ENCODE peak calls at places on chromosomes 3 and 15, in eight cellular contexts. U, G, H, V, M, C, X and R are unnamed samples.

GRCh38 chr15:32704343-32705076 is 13.3 kb upstream of the GREM1 start:
- DNase-seq in U (no peak), G (no peak), H (peak), V (no peak), M (peak), C (no peak), X (no peak), R (no peak)

GRCh38 chr3:11556851-11557644 is 86.7 kb downstream of the VGLL4 start:
- DNase-seq in U (peak), G (peak), H (peak), V (no peak), M (peak), C (no peak), X (no peak), R (no peak)

GRCh38 chr15:31256385-31257265 is 70.0 kb upstream of the KLF13 start:
- DNase-seq in U (no peak), G (no peak), H (no peak), V (no peak), M (no peak), C (no peak), X (no peak), R (no peak)

GRCh38 chr15:54083501-54083900 is 105.3 kb downstream of the UNC13C start:
- DNase-seq in U (no peak), G (no peak), H (no peak), V (no peak), M (no peak), C (no peak), X (no peak), R (no peak)

GRCh38 chr15:51366911-51367310 is 25.5 kb downstream of the GLDN start:
- DNase-seq in U (no peak), G (peak), H (peak), V (no peak), M (peak), C (no peak), X (no peak), R (no peak)

GRCh38 chr15:71784719-71785118 is 25.6 kb upstream of the NR2E3 start:
- DNase-seq in U (no peak), G (no peak), H (no peak), V (no peak), M (no peak), C (no peak), X (no peak), R (no peak)

GRCh38 chr15:70344666-70345065 is 246.9 kb upstream of the TLE3 start:
- DNase-seq in U (no peak), G (no peak), H (no peak), V (peak), M (no peak), C (no peak), X (no peak), R (peak)

GRCh38 chr3:170078620-170079281 is 41.0 kb downstream of the GPR160 start:
- DNase-seq in U (no peak), G (no peak), H (no peak), V (no peak), M (no peak), C (no peak), X (no peak), R (no peak)

GRCh38 chr3:56042326-56042951 is 425.8 kb downstream of the ERC2 start:
- DNase-seq in U (no peak), G (peak), H (peak), V (no peak), M (peak), C (no peak), X (no peak), R (no peak)

GRCh38 chr3:149806171-149806778 is 6.7 kb upstream of the RNF13 start:
- DNase-seq in U (no peak), G (no peak), H (no peak), V (no peak), M (no peak), C (no peak), X (no peak), R (no peak)

GRCh38 chr15:66480267-66480666 is 17.3 kb downstream of the SNAPC5 start:
- DNase-seq in U (no peak), G (no peak), H (no peak), V (no peak), M (no peak), C (no peak), X (no peak), R (no peak)

GRCh38 chr15:96347181-96348111 is 16.9 kb downstream of the NR2F2 start:
- DNase-seq in U (no peak), G (no peak), H (peak), V (no peak), M (peak), C (no peak), X (no peak), R (no peak)

GRCh38 chr15:98873441-98874218 is 134.0 kb downstream of the PGPEP1L start:
- DNase-seq in U (peak), G (no peak), H (peak), V (no peak), M (peak), C (no peak), X (peak), R (no peak)

GRCh38 chr15:63340878-63341277 is 40.8 kb downstream of the CA12 start:
- DNase-seq in U (no peak), G (no peak), H (no peak), V (no peak), M (no peak), C (no peak), X (no peak), R (no peak)

GRCh38 chr3:150727653-150728502 is 24.2 kb upstream of the ERICH6 start:
- DNase-seq in U (no peak), G (no peak), H (no peak), V (no peak), M (no peak), C (no peak), X (no peak), R (no peak)

GRCh38 chr3:31124368-31124767 is 229.9 kb upstream of the GADL1 start:
- DNase-seq in U (no peak), G (no peak), H (no peak), V (no peak), M (no peak), C (no peak), X (no peak), R (no peak)

GRCh38 chr15:42035362-42035761 is 14.5 kb upstream of the PLA2G4E start:
- DNase-seq in U (no peak), G (no peak), H (peak), V (no peak), M (peak), C (no peak), X (no peak), R (no peak)

GRCh38 chr3:129173725-129174124 is 10.0 kb downstream of the CNBP start:
- DNase-seq in U (no peak), G (no peak), H (no peak), V (no peak), M (no peak), C (no peak), X (no peak), R (no peak)

GRCh38 chr3:192570315-192570714 is 157.0 kb downstream of the FGF12 start:
- DNase-seq in U (no peak), G (no peak), H (no peak), V (no peak), M (no peak), C (no peak), X (no peak), R (no peak)

GRCh38 chr3:74233091-74233490 is 381.4 kb downstream of the CNTN3 start:
- DNase-seq in U (no peak), G (no peak), H (no peak), V (no peak), M (no peak), C (no peak), X (no peak), R (no peak)

GRCh38 chr3:127441764-127442163 is 148.8 kb downstream of the TPRA1 start:
- DNase-seq in U (no peak), G (no peak), H (no peak), V (no peak), M (no peak), C (no peak), X (no peak), R (no peak)

GRCh38 chr3:102189564-102190339 is 245.1 kb upstream of the ZPLD1 start:
- DNase-seq in U (peak), G (no peak), H (no peak), V (no peak), M (no peak), C (no peak), X (no peak), R (no peak)

GRCh38 chr3:184145120-184145524 is 10.0 kb downstream of the EIF2B5 start:
- DNase-seq in U (peak), G (no peak), H (peak), V (peak), M (peak), C (no peak), X (peak), R (no peak)

GRCh38 chr15:52759969-52760368 is 30.2 kb downstream of the ONECUT1 start:
- DNase-seq in U (no peak), G (no peak), H (no peak), V (no peak), M (no peak), C (no peak), X (no peak), R (no peak)

GRCh38 chr3:114439279-114439678 is 145.5 kb downstream of the TIGIT start:
- DNase-seq in U (no peak), G (peak), H (no peak), V (no peak), M (no peak), C (no peak), X (no peak), R (no peak)

GRCh38 chr3:183582161-183582560 is 26.7 kb upstream of the KLHL6 start:
- DNase-seq in U (no peak), G (no peak), H (no peak), V (no peak), M (no peak), C (no peak), X (no peak), R (no peak)

GRCh38 chr3:186664119-186664495 is 1.7 kb upstream of the HRG start:
- DNase-seq in U (no peak), G (no peak), H (no peak), V (no peak), M (no peak), C (no peak), X (no peak), R (no peak)

GRCh38 chr3:141405025-141405424 is 36.7 kb downstream of the ZBTB38 start:
- DNase-seq in U (no peak), G (no peak), H (peak), V (no peak), M (peak), C (no peak), X (no peak), R (no peak)